ENCODE peak calls at places on chromosomes 4 and X, in eight cellular contexts. O is right lobe of liver, L is lower leg skin, G is heart left ventricle, N is GM12878, X is stomach, U is body of pancreas, K is gastrocnemius medialis. Z is an unnamed sample.

GRCh38 chr4:39814403-39815185 is 116.7 kb downstream of the UBE2K start:
- DNase-seq in L (no peak), N (no peak), O (no peak), U (no peak), X (no peak), K (no peak), G (no peak), Z (no peak)

GRCh38 chr4:175530655-175531054 is 281.4 kb downstream of the GPM6A start:
- DNase-seq in G (no peak), N (no peak), K (no peak), X (no peak), L (no peak), O (no peak), U (no peak), Z (no peak)

GRCh38 chr4:102610476-102610875 is 109.3 kb downstream of the NFKB1 start:
- DNase-seq in G (no peak), U (no peak), O (no peak), N (no peak), L (no peak), X (no peak), K (no peak), Z (no peak)

GRCh38 chr4:139025841-139026240 is 10.3 kb downstream of the NOCT start:
- DNase-seq in L (no peak), U (no peak), K (no peak), X (no peak), N (no peak), G (no peak), O (no peak), Z (no peak)

GRCh38 chr4:155761916-155762315 is 3.1 kb downstream of the GUCY1B1 start:
- DNase-seq in L (no peak), X (no peak), U (no peak), O (no peak), N (no peak), G (no peak), K (no peak), Z (no peak)

GRCh38 chr4:25235401-25235800 is 1.6 kb downstream of the PI4K2B start:
- DNase-seq in N (no peak), K (no peak), X (no peak), U (no peak), O (no peak), G (no peak), L (no peak), Z (no peak)

GRCh38 chrX:105882581-105883275 is 60.4 kb downstream of the NRK start:
- DNase-seq in U (no peak), O (no peak), X (no peak), N (no peak), K (no peak), L (no peak), G (no peak), Z (no peak)

GRCh38 chr4:143335979-143336827 is 473 bp upstream of the GAB1 start:
- DNase-seq in O (peak; percentile 97), U (peak; percentile 89), X (peak; percentile 87), L (peak; percentile 82), N (no peak), G (peak; percentile 94), K (peak; percentile 87), Z (peak; percentile 68)

GRCh38 chr4:124710911-124711310 is 1.6 kb downstream of the ANKRD50 start:
- DNase-seq in K (no peak), N (no peak), O (no peak), X (peak; percentile 31), U (no peak), G (no peak), L (peak; percentile 30), Z (no peak)

GRCh38 chr4:36316544-36317082 is 35.2 kb downstream of the DTHD1 start:
- DNase-seq in G (no peak), U (no peak), K (no peak), X (no peak), O (no peak), N (no peak), L (no peak), Z (peak; percentile 2)

GRCh38 chr4:100357542-100357941 is 160.3 kb downstream of the EMCN start:
- DNase-seq in O (no peak), X (no peak), K (no peak), N (no peak), G (no peak), U (no peak), L (no peak), Z (no peak)

GRCh38 chrX:103730746-103731508 is 20.2 kb downstream of the TMEM31 start:
- DNase-seq in K (no peak), G (no peak), X (no peak), U (peak; percentile 2), O (no peak), L (no peak), N (no peak), Z (peak; percentile 21)

GRCh38 chrX:110415440-110416167 is 57.0 kb downstream of the RTL9 start:
- DNase-seq in K (no peak), N (no peak), L (no peak), U (no peak), O (no peak), X (no peak), G (no peak), Z (no peak)

GRCh38 chr4:23789765-23790164 is 100.1 kb downstream of the PPARGC1A start:
- DNase-seq in K (no peak), X (no peak), L (no peak), U (peak; percentile 65), G (no peak), N (no peak), O (no peak), Z (peak; percentile 19)

GRCh38 chr4:3404546-3404945 is 37.2 kb upstream of the HGFAC start:
- DNase-seq in X (no peak), G (no peak), K (no peak), O (peak; percentile 36), U (no peak), N (no peak), L (no peak), Z (no peak)

GRCh38 chr4:3399277-3400194 is 42.2 kb upstream of the HGFAC start:
- DNase-seq in X (no peak), U (no peak), N (no peak), O (no peak), K (no peak), L (no peak), G (no peak), Z (no peak)

GRCh38 chr4:3402409-3403103 is 39.2 kb upstream of the HGFAC start:
- DNase-seq in G (peak; percentile 61), K (no peak), U (no peak), O (peak; percentile 41), L (no peak), X (no peak), N (no peak), Z (no peak)

GRCh38 chr4:3403104-3403906 is 38.5 kb upstream of the HGFAC start:
- DNase-seq in O (no peak), G (peak; percentile 42), L (no peak), U (no peak), N (no peak), K (no peak), X (no peak), Z (no peak)

DNA sequence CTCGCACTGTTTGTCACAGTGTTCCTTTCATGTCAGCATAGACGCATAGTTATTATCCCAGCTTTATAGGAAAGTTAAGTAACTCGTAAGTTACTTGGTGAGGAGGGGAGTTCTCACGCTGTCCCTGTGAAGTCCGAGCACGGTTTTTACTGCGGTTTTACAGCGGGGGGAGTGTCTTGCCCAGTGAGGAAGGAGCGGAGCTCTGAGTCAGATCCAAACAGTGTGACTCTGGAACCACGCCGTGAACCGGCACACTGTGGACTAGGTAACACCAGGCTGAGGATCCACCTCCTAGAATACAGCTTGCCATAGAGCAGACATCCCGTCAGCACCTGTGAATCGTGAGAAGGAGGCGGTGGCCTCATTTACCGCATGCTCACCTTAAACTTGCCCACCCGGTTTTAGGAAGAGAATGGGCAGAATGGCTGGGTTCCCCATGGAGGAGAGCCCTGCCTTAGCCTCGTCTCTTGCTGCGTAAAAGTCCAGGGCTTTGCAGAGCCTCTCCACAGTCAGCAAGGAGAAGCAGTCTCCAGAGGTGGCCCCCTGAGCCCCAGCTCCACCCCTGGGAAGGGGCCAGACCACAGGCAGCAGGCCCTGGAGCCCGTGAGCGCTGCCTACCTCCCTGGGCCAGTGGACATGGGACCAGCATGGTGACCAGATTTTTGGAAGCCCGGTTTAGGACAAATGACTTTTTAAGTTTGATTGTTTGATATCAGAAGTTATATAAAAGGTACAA is 40.2 kb upstream of the HGFAC start:
- DNase-seq in X (no peak), O (no peak), L (no peak), K (no peak), N (no peak), G (peak; percentile 34), U (no peak), Z (no peak)
- TF ChIP-seq POLR2A in X (no peak), O (no peak), L (no peak), K (no peak), N (no peak), G (no peak), U (no peak), Z (no peak)

GRCh38 chrX:151396827-151397740 is at the start of gene VMA21:
- DNase-seq in L (peak; percentile 69), N (peak; percentile 9), O (peak; percentile 90), U (peak; percentile 91), K (peak; percentile 61), X (peak; percentile 88), G (peak; percentile 92), Z (peak; percentile 56)
- TF ChIP-seq POLR2A in L (no peak), N (peak; percentile 93), O (peak; percentile 63), U (peak; percentile 55), K (peak; percentile 66), X (no peak), G (no peak), Z (peak; percentile 58)

GRCh38 chr4:126775485-126776106 is 857.2 kb upstream of the INTU start:
- DNase-seq in X (no peak), L (no peak), N (no peak), U (no peak), K (no peak), O (no peak), G (no peak), Z (no peak)

GRCh38 chr4:126777649-126778048 is 855.1 kb upstream of the INTU start:
- DNase-seq in O (no peak), L (no peak), X (no peak), U (no peak), G (no peak), K (no peak), N (no peak), Z (no peak)

GRCh38 chr4:126779001-126779400 is 853.8 kb upstream of the INTU start:
- DNase-seq in G (no peak), X (no peak), U (no peak), N (no peak), K (no peak), L (no peak), O (no peak), Z (no peak)

GRCh38 chr4:126778348-126778747 is 854.4 kb upstream of the INTU start:
- DNase-seq in O (no peak), N (no peak), U (no peak), K (no peak), G (no peak), L (no peak), X (no peak), Z (no peak)

DNA sequence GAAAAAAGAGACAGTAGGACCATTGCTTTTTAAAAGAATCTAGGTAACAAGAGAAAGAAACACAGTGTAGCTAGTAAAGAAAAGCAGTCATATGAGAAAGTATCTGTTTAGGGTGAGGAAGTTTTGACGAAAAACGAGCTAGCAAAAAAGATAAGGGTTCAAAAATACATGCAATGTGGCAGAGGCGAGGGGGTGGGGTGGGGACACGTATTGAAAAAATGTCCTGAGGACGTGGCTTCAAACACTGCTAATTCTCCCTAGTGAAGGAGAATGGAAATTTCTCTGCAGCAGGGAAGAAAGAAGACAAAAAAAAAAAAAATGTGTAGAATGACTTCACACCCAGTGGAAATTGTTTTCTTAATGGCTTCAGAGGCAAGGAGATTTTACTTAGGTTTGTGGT is 856.4 kb upstream of the INTU start:
- DNase-seq in N (no peak), U (no peak), G (no peak), K (no peak), X (no peak), O (no peak), L (no peak), Z (no peak)
- TF ChIP-seq POLR2A in N (no peak), U (no peak), G (no peak), K (no peak), X (no peak), O (no peak), L (no peak), Z (no peak)

GRCh38 chr4:10457255-10457801 is at the start of gene ZNF518B:
- DNase-seq in G (peak; percentile 91), N (no peak), U (peak; percentile 42), X (peak; percentile 67), L (no peak), O (peak; percentile 78), K (no peak), Z (peak; percentile 28)
- TF ChIP-seq POLR2A in G (no peak), N (peak; percentile 66), U (no peak), X (no peak), L (no peak), O (peak; percentile 26), K (peak; percentile 53), Z (peak; percentile 46)